ENCODE peak calls at places on chromosome 6, in four cellular contexts. B is HCT116, V is H1, Z is K562. X is an unnamed sample.

GRCh38 chr6:82380566-82381185 is 17.1 kb downstream of the TPBG start:
- DNase-seq in B (no peak), V (no peak), Z (no peak), X (no peak)

GRCh38 chr6:154683756-154684523 is 49.3 kb upstream of the SCAF8 start:
- DNase-seq in B (no peak), V (no peak), Z (no peak), X (no peak)

GRCh38 chr6:57173056-57173885 is 1.1 kb downstream of the BAG2 start:
- DNase-seq in B (no peak), V (no peak), Z (no peak), X (peak; percentile 34)

GRCh38 chr6:106244931-106245330 is 80.6 kb downstream of the ATG5 start:
- DNase-seq in B (no peak), V (no peak), Z (no peak), X (no peak)

GRCh38 chr6:34425498-34426410 is at the start of gene RPS10:
- DNase-seq in B (peak; percentile 88), V (peak; percentile 75), Z (peak; percentile 100), X (peak; percentile 90)

GRCh38 chr6:26003102-26003694 is 40.6 kb downstream of the TRIM38 start:
- DNase-seq in B (no peak), V (no peak), Z (peak; percentile 77), X (peak; percentile 63)

GRCh38 chr6:5084787-5085637 is at the start of gene PPP1R3G:
- DNase-seq in B (no peak), V (no peak), Z (peak; percentile 27), X (no peak)

GRCh38 chr6:154427425-154427824 is 70.8 kb upstream of the IPCEF1 start:
- DNase-seq in B (no peak), V (no peak), Z (no peak), X (no peak)

GRCh38 chr6:129753422-129753821 is 43.4 kb upstream of the ARHGAP18 start:
- DNase-seq in B (no peak), V (no peak), Z (no peak), X (no peak)

GRCh38 chr6:132133734-132134490 is 182.7 kb upstream of the CCN2 start:
- DNase-seq in B (no peak), V (no peak), Z (no peak), X (no peak)

GRCh38 chr6:94680672-94681212 is 896.6 kb upstream of the MANEA start:
- DNase-seq in B (no peak), V (no peak), Z (no peak), X (no peak)

GRCh38 chr6:133890941-133891813 is 2.3 kb downstream of the TCF21 start:
- DNase-seq in B (no peak), V (no peak), Z (no peak), X (no peak)

GRCh38 chr6:167588181-167588919 is 238.4 kb upstream of the AFDN start:
- DNase-seq in B (no peak), V (no peak), Z (no peak), X (peak; percentile 77)

GRCh38 chr6:134317471-134318131 is at the start of gene SGK1:
- DNase-seq in B (no peak), V (no peak), Z (no peak), X (no peak)

GRCh38 chr6:90253631-90254030 is 43.0 kb downstream of the BACH2 start:
- DNase-seq in B (no peak), V (no peak), Z (no peak), X (no peak)

GRCh38 chr6:33984466-33985332 is 161.2 kb downstream of the GRM4 start:
- DNase-seq in B (no peak), V (no peak), Z (no peak), X (no peak)

GRCh38 chr6:37491830-37492208 is 7.9 kb downstream of the CCDC167 start:
- DNase-seq in B (no peak), V (no peak), Z (no peak), X (no peak)

GRCh38 chr6:119002069-119002468 is 67.1 kb upstream of the MCM9 start:
- DNase-seq in B (no peak), V (no peak), Z (no peak), X (no peak)

GRCh38 chr6:1110164-1110563 is 201.7 kb upstream of the FOXQ1 start:
- DNase-seq in B (peak; percentile 22), V (no peak), Z (no peak), X (peak; percentile 49)

GRCh38 chr6:81608776-81609175 is 143.7 kb downstream of the TENT5A start:
- DNase-seq in B (no peak), V (no peak), Z (no peak), X (no peak)

GRCh38 chr6:53686541-53686940 is 21.0 kb upstream of the KLHL31 start:
- DNase-seq in B (no peak), V (no peak), Z (no peak), X (no peak)
- TF ChIP-seq FOSL1 in B (no peak), V (no peak), Z (no peak), X (no peak)

GRCh38 chr6:161549977-161550655 is 276.3 kb upstream of the AGPAT4 start:
- DNase-seq in B (peak; percentile 21), V (no peak), Z (peak; percentile 19), X (peak; percentile 30)
- TF ChIP-seq FOSL1 in B (no peak), V (no peak), Z (no peak), X (no peak)

GRCh38 chr6:46848684-46849360 is 55.6 kb downstream of the MEP1A start:
- DNase-seq in B (peak; percentile 53), V (peak; percentile 61), Z (peak; percentile 87), X (peak; percentile 71)

GRCh38 chr6:46845126-46845525 is 51.9 kb downstream of the MEP1A start:
- DNase-seq in B (no peak), V (no peak), Z (no peak), X (no peak)

GRCh38 chr6:46849361-46849690 is 56.1 kb downstream of the MEP1A start:
- DNase-seq in B (no peak), V (no peak), Z (no peak), X (no peak)

DNA sequence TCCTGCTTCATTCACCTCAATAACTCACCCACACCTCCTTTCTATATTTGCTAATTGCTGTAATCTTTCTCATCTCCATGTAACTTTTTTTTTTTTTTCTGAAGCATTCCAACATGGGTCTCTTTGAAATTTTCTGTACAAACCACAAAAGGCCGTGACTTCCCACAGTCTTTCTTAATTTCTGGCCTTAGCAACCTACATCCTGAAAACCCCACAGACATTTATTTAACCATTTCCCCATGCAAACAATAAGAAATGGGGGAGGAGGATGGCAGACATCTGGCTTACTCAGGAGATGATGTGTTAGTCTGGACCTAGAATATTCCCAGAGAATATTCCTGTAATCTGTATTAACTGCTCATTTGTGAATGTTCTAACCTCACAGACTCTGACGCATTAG is 57.6 kb downstream of the MEP1A start:
- DNase-seq in B (no peak), V (no peak), Z (no peak), X (no peak)
- TF ChIP-seq FOSL1 in B (no peak), V (no peak), Z (no peak), X (no peak)

DNA sequence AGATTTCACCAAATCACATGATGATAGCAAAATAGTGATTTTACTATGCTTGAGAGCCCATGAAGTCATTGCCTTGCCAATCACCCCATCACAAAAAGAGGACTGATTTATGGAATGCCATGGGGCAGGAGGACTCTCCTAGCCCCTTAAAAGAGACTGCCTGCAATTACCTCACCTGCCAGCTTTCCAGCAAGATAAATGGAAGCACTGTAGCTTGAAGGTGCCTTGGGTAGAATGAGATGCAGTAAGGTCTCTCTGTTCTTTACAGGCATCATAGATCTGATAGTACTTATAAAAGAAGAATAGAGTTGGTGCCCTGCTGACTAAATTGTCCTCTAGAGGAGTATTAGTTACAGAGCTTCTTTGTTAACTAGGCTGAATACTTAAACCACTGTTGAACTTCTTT is 242.3 kb downstream of the TMEM242 start:
- DNase-seq in B (no peak), V (no peak), Z (no peak), X (no peak)
- TF ChIP-seq FOSL1 in B (no peak), V (no peak), Z (no peak), X (no peak)

DNA sequence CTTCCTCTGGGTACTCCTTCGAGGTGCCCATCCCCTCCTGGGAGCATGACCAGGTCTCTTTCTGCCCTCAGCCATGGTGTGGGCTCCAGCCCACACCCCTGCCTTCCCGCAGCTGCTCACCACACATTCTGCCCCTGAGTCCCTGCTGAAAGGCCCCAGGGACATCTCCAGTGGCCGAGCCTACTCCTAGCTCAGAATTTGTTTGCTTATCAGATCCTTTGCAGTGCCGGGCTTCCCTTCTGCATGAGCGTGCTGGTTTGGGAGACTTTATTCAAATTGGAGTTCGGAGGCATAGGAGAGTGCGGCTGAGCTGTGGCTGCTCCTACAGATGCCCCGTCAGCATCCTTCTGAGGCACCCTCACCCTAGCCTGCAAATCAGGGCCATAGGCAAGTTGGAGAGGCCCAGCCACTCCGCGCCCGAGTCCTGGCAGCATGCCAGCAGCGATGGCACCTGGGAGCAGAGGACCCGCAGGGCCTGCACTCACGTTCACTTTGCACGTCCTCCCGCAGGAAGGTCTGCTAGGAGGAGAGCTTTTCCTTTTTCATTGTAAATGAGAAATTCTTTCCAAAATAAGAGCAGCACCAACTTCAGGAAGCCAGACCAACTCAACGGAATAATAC is 327.3 kb downstream of the QKI start:
- DNase-seq in B (no peak), V (no peak), Z (peak; percentile 55), X (no peak)
- TF ChIP-seq FOSL1 in B (no peak), V (no peak), Z (no peak), X (no peak)

GRCh38 chr6:169960531-169960890 is 209.1 kb downstream of the ERMARD start:
- DNase-seq in B (no peak), V (no peak), Z (no peak), X (no peak)

GRCh38 chr6:169960003-169960344 is 208.6 kb downstream of the ERMARD start:
- DNase-seq in B (no peak), V (no peak), Z (no peak), X (no peak)

GRCh38 chr6:169960891-169961611 is 209.6 kb downstream of the ERMARD start:
- DNase-seq in B (no peak), V (no peak), Z (no peak), X (no peak)

GRCh38 chr6:169958510-169958909 is 207.1 kb downstream of the ERMARD start:
- DNase-seq in B (no peak), V (no peak), Z (no peak), X (no peak)

GRCh38 chr6:169959129-169960002 is 207.9 kb downstream of the ERMARD start:
- DNase-seq in B (no peak), V (no peak), Z (no peak), X (no peak)
- TF ChIP-seq FOSL1 in B (no peak), V (no peak), Z (no peak), X (no peak)

DNA sequence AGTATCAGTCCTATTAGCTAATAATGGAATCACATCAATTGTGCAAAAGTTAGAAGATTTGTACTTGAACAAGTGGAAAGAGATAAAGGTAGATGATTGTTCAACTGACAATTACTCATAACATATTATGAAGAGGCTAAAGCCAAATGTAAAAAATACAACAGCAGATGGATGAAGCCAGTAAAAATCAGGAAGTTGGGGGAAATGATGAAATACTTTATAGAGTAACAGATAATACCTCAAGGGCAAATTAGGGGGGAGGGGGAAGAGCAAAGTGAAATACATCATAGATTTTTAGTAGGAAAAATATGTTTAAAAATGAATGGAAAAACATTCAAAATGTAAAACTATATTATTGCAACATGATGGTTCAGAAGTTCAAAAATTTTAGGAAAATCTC is 114.0 kb downstream of the PDSS2 start:
- DNase-seq in B (no peak), V (no peak), Z (no peak), X (no peak)
- TF ChIP-seq FOSL1 in B (no peak), V (no peak), Z (no peak), X (no peak)